ENCODE peak calls at places on chromosomes 12 and 14, in nine cellular contexts. A, H, J, V, T, F, R, U and G are unnamed samples. For H3K4me1, the result is how much of the 10 kb centered on the place peaks cover.

GRCh38 chr14:105473033-105473676 is 1.5 kb upstream of the CRIP2 start:
- DNase-seq in A (no peak), H (no peak), J (peak), V (peak), T (peak), F (no peak), R (no peak), U (peak), G (peak)

GRCh38 chr12:119964876-119965275 is 24.2 kb upstream of the BICDL1 start:
- DNase-seq in A (no peak), H (no peak), J (no peak), V (no peak), T (no peak), F (no peak), R (no peak), U (no peak), G (no peak)

GRCh38 chr12:56338643-56339422 is at the start of gene IL23A:
- DNase-seq in A (no peak), H (no peak), J (no peak), V (peak), T (no peak), F (peak), R (no peak), U (no peak), G (no peak)

GRCh38 chr12:6450091-6450868 is 1.6 kb upstream of the TAPBPL start:
- DNase-seq in A (no peak), H (no peak), J (no peak), V (no peak), T (peak), F (no peak), R (no peak), U (no peak), G (no peak)

GRCh38 chr12:22625671-22626251 is 790 bp downstream of the ETNK1 start:
- DNase-seq in A (peak), H (peak), J (peak), V (peak), T (no peak), F (peak), R (peak), U (peak), G (no peak)

GRCh38 chr12:118512669-118513068 is 136.3 kb downstream of the SUDS3 start:
- DNase-seq in A (no peak), H (no peak), J (no peak), V (no peak), T (no peak), F (no peak), R (no peak), U (no peak), G (no peak)

GRCh38 chr12:68334136-68334535 is 2.0 kb upstream of the MDM1 start:
- DNase-seq in A (no peak), H (no peak), J (no peak), V (peak), T (no peak), F (no peak), R (no peak), U (no peak), G (no peak)

GRCh38 chr14:101590616-101591015 is 29.3 kb downstream of the DIO3 start:
- DNase-seq in A (peak), H (no peak), J (no peak), V (no peak), T (no peak), F (no peak), R (no peak), U (no peak), G (no peak)

GRCh38 chr12:105352940-105353635 is 22.6 kb downstream of the C12orf75 start:
- DNase-seq in A (peak), H (no peak), J (no peak), V (no peak), T (no peak), F (no peak), R (no peak), U (no peak), G (no peak)

DNA sequence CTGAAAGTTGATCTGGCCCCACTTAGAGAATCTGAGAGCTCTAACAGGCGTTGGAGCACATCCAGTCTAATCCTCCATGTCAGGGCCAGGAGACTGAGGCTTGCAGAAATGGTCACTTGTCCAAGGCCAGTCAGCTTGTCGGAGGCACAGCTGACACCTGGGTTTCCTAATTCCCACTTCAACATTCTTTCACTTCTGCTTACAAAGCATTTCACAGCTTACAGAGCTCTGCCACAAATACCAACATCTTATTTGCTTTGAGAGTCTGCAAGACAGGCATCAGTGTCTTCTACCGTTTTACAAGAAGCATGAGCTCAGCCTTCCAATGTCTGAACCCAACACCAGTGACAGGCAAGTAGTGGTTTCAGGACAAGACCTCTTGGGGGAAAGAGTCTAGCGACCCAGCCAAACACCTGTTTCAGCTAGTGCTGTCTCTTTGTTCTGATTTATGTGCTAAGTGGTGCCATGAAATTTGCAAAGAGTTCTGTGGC is 31.8 kb downstream of the ISCA2 start:
- DNase-seq in A (no peak), H (no peak), J (no peak), V (no peak), T (no peak), F (no peak), R (no peak), U (no peak), G (no peak)
- H3K4me3 ChIP-seq in A (no peak), H (no peak), J (no peak), V (no peak), T (no peak), F (no peak), R (no peak), U (no peak), G (no peak)

DNA sequence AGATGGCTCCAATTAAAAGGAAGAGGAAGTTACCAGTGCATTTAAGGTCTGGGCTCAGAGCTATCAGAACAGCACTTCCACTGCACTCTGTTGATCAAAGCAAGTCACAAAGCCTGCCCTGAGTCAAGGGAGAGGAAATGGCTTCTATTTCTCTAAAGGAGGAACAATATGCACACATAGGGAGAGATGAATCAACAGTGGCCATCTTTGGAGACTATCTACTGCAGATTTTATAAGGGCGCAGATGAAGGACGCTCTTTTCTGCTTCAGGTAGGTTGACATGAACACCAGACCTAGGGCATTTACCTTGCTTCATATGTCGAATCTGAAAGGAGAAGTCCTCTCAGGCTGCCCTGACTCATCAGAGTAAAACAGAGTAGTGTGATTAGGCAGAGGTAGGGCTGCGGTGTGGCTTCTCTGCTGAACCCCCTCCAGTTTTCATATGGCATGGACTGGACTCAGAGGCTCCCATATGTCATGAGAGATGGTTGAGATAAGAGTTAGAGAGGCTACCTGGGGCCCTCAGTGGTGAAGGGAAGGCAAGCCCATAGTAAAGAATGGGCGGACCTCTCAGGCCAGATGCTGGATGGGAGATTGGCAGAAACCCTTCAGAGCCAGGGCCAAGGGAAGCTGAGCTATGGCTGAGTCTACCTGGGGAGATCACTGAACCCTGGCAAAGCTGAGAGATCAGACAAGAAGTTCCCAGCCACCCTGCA is 84.4 kb downstream of the ARF6 start:
- DNase-seq in A (no peak), H (no peak), J (no peak), V (no peak), T (no peak), F (no peak), R (no peak), U (no peak), G (no peak)
- H3K4me1 ChIP-seq in A (half or more), H (under half), J (under half), V (half or more), T (under half), F (under half), R (under half), U (under half), G (under half)

DNA sequence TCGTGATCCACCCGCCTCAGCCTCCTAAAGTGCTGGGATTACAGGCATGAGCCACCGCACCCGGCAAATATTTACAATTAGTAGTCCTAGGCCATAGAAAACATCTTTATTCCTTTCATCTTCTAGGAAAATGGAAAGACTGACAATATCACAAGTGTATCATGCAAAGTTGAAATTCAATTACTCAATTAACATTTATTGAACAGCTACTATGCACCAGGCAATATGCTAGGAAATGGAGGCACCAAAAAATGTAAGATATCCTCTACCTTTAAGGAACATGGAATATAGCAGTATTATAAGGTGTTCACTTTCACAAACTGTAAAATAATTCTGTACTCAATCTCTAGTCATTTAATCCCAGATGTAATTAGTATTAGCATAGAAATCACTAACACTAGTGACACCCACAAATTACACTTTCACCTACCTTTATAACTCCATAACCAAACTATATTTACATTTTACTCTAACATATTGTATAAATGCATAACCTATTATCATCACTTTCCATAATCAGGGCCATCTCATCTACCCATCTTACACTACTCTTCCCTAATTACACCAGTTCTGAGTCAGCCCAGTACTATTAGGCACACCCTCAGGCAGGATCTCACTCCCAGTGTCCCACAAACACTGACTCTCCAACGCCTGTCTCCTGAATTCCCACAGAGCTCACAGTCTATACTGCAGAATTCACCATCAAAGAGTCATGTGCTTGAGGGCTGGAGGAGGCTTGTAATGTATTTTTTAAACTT is 10.4 kb downstream of the CORO1C start:
- DNase-seq in A (no peak), H (no peak), J (no peak), V (peak), T (no peak), F (peak), R (no peak), U (no peak), G (no peak)
- H3K27ac ChIP-seq in A (peak), H (no peak), J (peak), V (peak), T (no peak), F (peak), R (no peak), U (peak), G (peak)

DNA sequence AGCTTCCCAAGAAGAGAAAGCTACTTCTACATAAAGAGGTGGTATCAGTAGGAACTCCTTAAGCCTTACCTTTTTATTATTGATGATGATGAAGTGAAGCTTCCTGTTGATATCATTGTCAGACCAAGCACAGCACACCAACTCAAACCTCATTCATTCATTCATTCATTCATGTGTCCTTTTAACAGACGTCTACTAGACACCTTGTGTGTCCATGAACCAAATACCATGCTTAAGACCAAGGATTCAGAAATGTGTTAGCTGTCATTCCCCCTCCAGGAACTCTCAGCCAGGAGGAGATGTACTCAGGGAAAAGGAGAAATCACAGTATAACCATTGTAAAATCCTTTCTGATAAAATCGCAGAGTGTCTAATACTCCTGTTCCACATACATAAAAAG is 194.8 kb downstream of the ZFP36L1 start:
- DNase-seq in A (no peak), H (no peak), J (no peak), V (no peak), T (no peak), F (no peak), R (no peak), U (no peak), G (no peak)
- H3K4me3 ChIP-seq in A (no peak), H (peak), J (peak), V (peak), T (peak), F (no peak), R (no peak), U (no peak), G (peak)

GRCh38 chr12:110126557-110126956 is 2.4 kb downstream of the IFT81 start:
- DNase-seq in A (no peak), H (no peak), J (no peak), V (no peak), T (no peak), F (no peak), R (no peak), U (no peak), G (no peak)
- H3K4me1 ChIP-seq in A (under half), H (under half), J (under half), V (under half), T (under half), F (under half), R (under half), U (under half), G (under half)

DNA sequence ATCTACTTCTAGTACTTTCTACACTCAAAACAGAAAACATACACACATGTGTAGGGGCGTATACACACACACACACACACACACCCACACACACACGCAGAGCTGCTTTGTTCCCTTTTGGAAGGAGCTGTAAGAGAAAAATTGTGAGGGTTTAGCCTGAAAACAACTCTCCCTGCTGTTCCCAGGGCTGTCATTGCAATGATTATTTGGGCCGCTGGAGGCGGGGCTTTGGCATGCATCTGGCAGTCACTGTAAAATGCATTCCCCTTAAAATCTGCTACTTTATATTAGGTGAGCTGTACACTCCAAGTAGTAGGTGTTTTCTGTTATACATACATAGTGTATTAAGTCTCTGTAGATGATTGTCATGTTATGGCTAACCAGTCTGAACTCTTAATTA is 29.1 kb upstream of the SLC38A2 start:
- DNase-seq in A (no peak), H (no peak), J (peak), V (no peak), T (no peak), F (no peak), R (peak), U (peak), G (no peak)
- H3K27ac ChIP-seq in A (peak), H (no peak), J (peak), V (no peak), T (peak), F (no peak), R (no peak), U (peak), G (no peak)